ENCODE peak calls at places on chromosome 11, in six cellular contexts. One of them, this sample, is unnamed.

GRCh38 chr11:351411-351810 is 17.9 kb upstream of the B4GALNT4 start:
- DNase-seq in neuronal stem cell: no peak
- DNase-seq in K562: no peak
- DNase-seq in neural progenitor cell: no peak
- DNase-seq in fibroblast of lung: no peak
- DNase-seq in IMR-90: no peak
- DNase-seq in this sample: no peak

GRCh38 chr11:1117970-1118369 is 39.8 kb upstream of the MUC5AC start:
- DNase-seq in K562: no peak
- DNase-seq in neural progenitor cell: no peak
- DNase-seq in IMR-90: no peak
- DNase-seq in neuronal stem cell: no peak
- DNase-seq in fibroblast of lung: no peak
- DNase-seq in this sample: no peak

GRCh38 chr11:119356349-119357031 is 10.0 kb upstream of the MFRP start:
- DNase-seq in neuronal stem cell: peak
- DNase-seq in IMR-90: peak
- DNase-seq in fibroblast of lung: peak
- DNase-seq in K562: peak
- DNase-seq in neural progenitor cell: peak
- DNase-seq in this sample: peak

GRCh38 chr11:125842319-125842948 is 9.3 kb downstream of the PATE4 start:
- DNase-seq in K562: no peak
- DNase-seq in neural progenitor cell: no peak
- DNase-seq in neuronal stem cell: no peak
- DNase-seq in fibroblast of lung: no peak
- DNase-seq in IMR-90: no peak
- DNase-seq in this sample: no peak

GRCh38 chr11:63532150-63532549 is 4.5 kb upstream of the PLAAT4 start:
- DNase-seq in IMR-90: no peak
- DNase-seq in K562: no peak
- DNase-seq in neural progenitor cell: no peak
- DNase-seq in fibroblast of lung: peak
- DNase-seq in neuronal stem cell: no peak
- DNase-seq in this sample: no peak

GRCh38 chr11:14336507-14337503 is 22.2 kb downstream of the RRAS2 start:
- DNase-seq in neural progenitor cell: no peak
- DNase-seq in IMR-90: peak
- DNase-seq in neuronal stem cell: no peak
- DNase-seq in K562: peak
- DNase-seq in fibroblast of lung: peak
- DNase-seq in this sample: no peak

GRCh38 chr11:113045146-113045545 is 83.9 kb downstream of the NCAM1 start:
- DNase-seq in neuronal stem cell: no peak
- DNase-seq in K562: no peak
- DNase-seq in fibroblast of lung: no peak
- DNase-seq in IMR-90: no peak
- DNase-seq in neural progenitor cell: no peak
- DNase-seq in this sample: no peak

GRCh38 chr11:128862913-128863660 is 4.0 kb downstream of the KCNJ1 start:
- DNase-seq in IMR-90: peak
- DNase-seq in K562: no peak
- DNase-seq in neuronal stem cell: no peak
- DNase-seq in neural progenitor cell: no peak
- DNase-seq in fibroblast of lung: peak
- DNase-seq in this sample: no peak

GRCh38 chr11:14539867-14540475 is 19.8 kb upstream of the PSMA1 start:
- DNase-seq in neuronal stem cell: no peak
- DNase-seq in K562: no peak
- DNase-seq in IMR-90: no peak
- DNase-seq in fibroblast of lung: no peak
- DNase-seq in neural progenitor cell: no peak
- DNase-seq in this sample: no peak

GRCh38 chr11:1508491-1508891 is 21.9 kb upstream of the MOB2 start:
- DNase-seq in IMR-90: no peak
- DNase-seq in K562: no peak
- DNase-seq in neuronal stem cell: no peak
- DNase-seq in neural progenitor cell: no peak
- DNase-seq in fibroblast of lung: no peak
- DNase-seq in this sample: no peak

GRCh38 chr11:122105009-122105828 is 10.8 kb downstream of the BLID start:
- DNase-seq in fibroblast of lung: peak
- DNase-seq in IMR-90: no peak
- DNase-seq in neural progenitor cell: peak
- DNase-seq in K562: no peak
- DNase-seq in neuronal stem cell: no peak
- DNase-seq in this sample: no peak

GRCh38 chr11:74726547-74727182 is 4.6 kb downstream of the CHRDL2 start:
- DNase-seq in neural progenitor cell: peak
- DNase-seq in K562: peak
- DNase-seq in fibroblast of lung: peak
- DNase-seq in neuronal stem cell: peak
- DNase-seq in IMR-90: peak
- DNase-seq in this sample: peak

GRCh38 chr11:87301785-87302540 is 264.2 kb downstream of the TMEM135 start:
- DNase-seq in fibroblast of lung: no peak
- DNase-seq in neural progenitor cell: no peak
- DNase-seq in neuronal stem cell: no peak
- DNase-seq in K562: no peak
- DNase-seq in IMR-90: peak
- DNase-seq in this sample: no peak

GRCh38 chr11:44525473-44526252 is 39.8 kb upstream of the CD82 start:
- DNase-seq in neuronal stem cell: no peak
- DNase-seq in fibroblast of lung: no peak
- DNase-seq in K562: no peak
- DNase-seq in neural progenitor cell: no peak
- DNase-seq in IMR-90: no peak
- DNase-seq in this sample: no peak

GRCh38 chr11:84390441-84391078 is 1104.4 kb upstream of the CCDC90B start:
- DNase-seq in K562: no peak
- DNase-seq in fibroblast of lung: peak
- DNase-seq in neuronal stem cell: peak
- DNase-seq in IMR-90: no peak
- DNase-seq in neural progenitor cell: peak
- DNase-seq in this sample: peak

GRCh38 chr11:2515401-2516275 is 70.8 kb downstream of the KCNQ1 start:
- DNase-seq in fibroblast of lung: no peak
- DNase-seq in neuronal stem cell: no peak
- DNase-seq in K562: no peak
- DNase-seq in neural progenitor cell: no peak
- DNase-seq in IMR-90: no peak
- DNase-seq in this sample: no peak

GRCh38 chr11:34840736-34841386 is 75.3 kb downstream of the APIP start:
- DNase-seq in neural progenitor cell: peak
- DNase-seq in fibroblast of lung: peak
- DNase-seq in IMR-90: peak
- DNase-seq in K562: peak
- DNase-seq in neuronal stem cell: no peak
- DNase-seq in this sample: peak

GRCh38 chr11:8070417-8071101 is 10.5 kb upstream of the TUB start:
- DNase-seq in neural progenitor cell: peak
- DNase-seq in fibroblast of lung: peak
- DNase-seq in K562: peak
- DNase-seq in neuronal stem cell: no peak
- DNase-seq in IMR-90: peak
- DNase-seq in this sample: peak

GRCh38 chr11:34262601-34263081 is 95.2 kb downstream of the ABTB2 start:
- DNase-seq in neural progenitor cell: no peak
- DNase-seq in IMR-90: no peak
- DNase-seq in fibroblast of lung: no peak
- DNase-seq in neuronal stem cell: no peak
- DNase-seq in K562: no peak
- DNase-seq in this sample: no peak

GRCh38 chr11:68652683-68653156 is 31.6 kb upstream of the GAL start:
- DNase-seq in K562: no peak
- DNase-seq in neuronal stem cell: no peak
- DNase-seq in IMR-90: no peak
- DNase-seq in fibroblast of lung: no peak
- DNase-seq in neural progenitor cell: no peak
- DNase-seq in this sample: peak

GRCh38 chr11:73931039-73931645 is 19.7 kb upstream of the DNAJB13 start:
- DNase-seq in IMR-90: peak
- DNase-seq in fibroblast of lung: peak
- DNase-seq in neural progenitor cell: peak
- DNase-seq in K562: peak
- DNase-seq in neuronal stem cell: peak
- DNase-seq in this sample: peak

GRCh38 chr11:125233736-125234275 is 69.3 kb downstream of the PKNOX2 start:
- DNase-seq in neuronal stem cell: no peak
- DNase-seq in fibroblast of lung: no peak
- DNase-seq in IMR-90: no peak
- DNase-seq in K562: no peak
- DNase-seq in neural progenitor cell: peak
- DNase-seq in this sample: no peak

GRCh38 chr11:83002047-83002446 is 69.7 kb downstream of the RAB30 start:
- DNase-seq in neural progenitor cell: no peak
- DNase-seq in K562: no peak
- DNase-seq in IMR-90: no peak
- DNase-seq in neuronal stem cell: no peak
- DNase-seq in fibroblast of lung: no peak
- DNase-seq in this sample: no peak

GRCh38 chr11:11973866-11974265 is 34.6 kb downstream of the DKK3 start:
- DNase-seq in neural progenitor cell: no peak
- DNase-seq in neuronal stem cell: no peak
- DNase-seq in fibroblast of lung: peak
- DNase-seq in IMR-90: peak
- DNase-seq in K562: no peak
- DNase-seq in this sample: no peak

GRCh38 chr11:82683029-82683428 is 50.6 kb downstream of the FAM181B start:
- DNase-seq in K562: no peak
- DNase-seq in neuronal stem cell: no peak
- DNase-seq in neural progenitor cell: no peak
- DNase-seq in IMR-90: no peak
- DNase-seq in fibroblast of lung: no peak
- DNase-seq in this sample: peak

GRCh38 chr11:36265793-36266628 is 23.2 kb downstream of the COMMD9 start:
- DNase-seq in K562: peak
- DNase-seq in neuronal stem cell: peak
- DNase-seq in neural progenitor cell: peak
- DNase-seq in fibroblast of lung: peak
- DNase-seq in IMR-90: peak
- DNase-seq in this sample: peak

GRCh38 chr11:15750535-15751297 is 605.6 kb downstream of the SOX6 start:
- DNase-seq in neural progenitor cell: no peak
- DNase-seq in neuronal stem cell: no peak
- DNase-seq in IMR-90: no peak
- DNase-seq in fibroblast of lung: no peak
- DNase-seq in K562: no peak
- DNase-seq in this sample: no peak

DNA sequence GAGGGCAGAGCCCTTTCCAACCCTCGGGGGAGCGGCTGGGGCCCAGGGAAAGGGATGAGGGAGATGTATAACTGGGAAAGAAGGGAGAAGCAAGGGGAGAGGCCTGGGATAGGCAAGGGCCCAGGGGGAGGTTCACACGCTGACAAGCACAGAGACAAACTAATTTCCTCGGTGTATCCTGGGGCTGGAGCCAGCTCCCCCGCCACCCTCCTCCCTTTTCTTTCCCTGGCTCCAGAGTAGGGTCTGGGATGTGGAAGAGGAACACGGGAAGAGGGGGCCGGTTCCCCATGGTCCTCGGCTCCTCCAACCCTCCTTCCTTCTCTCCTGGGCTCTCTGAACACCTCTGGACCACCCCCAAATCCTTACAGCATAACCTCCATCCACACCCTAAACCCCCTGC is 6.9 kb downstream of the CLCF1 start:
- DNase-seq in IMR-90: no peak
- DNase-seq in fibroblast of lung: no peak
- DNase-seq in K562: no peak
- DNase-seq in neuronal stem cell: no peak
- DNase-seq in neural progenitor cell: no peak
- DNase-seq in this sample: no peak
- H3K4me3 ChIP-seq in IMR-90: no peak
- H3K4me3 ChIP-seq in fibroblast of lung: no peak
- H3K4me3 ChIP-seq in K562: no peak
- H3K4me3 ChIP-seq in neuronal stem cell: no peak
- H3K4me3 ChIP-seq in neural progenitor cell: no peak
- H3K4me3 ChIP-seq in this sample: no peak

DNA sequence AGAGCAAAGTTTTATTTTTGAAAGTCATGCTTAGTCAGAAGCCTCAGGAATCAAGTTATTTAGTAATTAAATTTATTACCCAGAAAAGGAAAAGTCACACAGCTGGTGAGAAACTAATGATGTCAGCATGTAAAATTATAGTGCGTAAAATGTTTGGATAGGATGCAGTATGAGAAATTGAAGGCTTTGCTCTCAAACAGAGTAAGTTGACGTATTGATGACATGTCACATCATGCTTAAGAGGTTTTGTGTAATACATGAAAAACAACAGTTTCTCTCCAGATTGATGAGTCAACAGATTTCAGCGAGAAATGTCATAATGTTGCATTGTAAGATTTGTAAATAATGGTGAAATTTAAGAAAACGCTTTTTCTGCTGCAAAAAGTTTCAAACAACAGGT is 769.8 kb downstream of the METTL15 start:
- DNase-seq in IMR-90: peak
- DNase-seq in neuronal stem cell: no peak
- DNase-seq in neural progenitor cell: no peak
- DNase-seq in K562: no peak
- DNase-seq in fibroblast of lung: peak
- DNase-seq in this sample: no peak
- H3K9ac ChIP-seq in IMR-90: no peak
- H3K9ac ChIP-seq in neuronal stem cell: no peak
- H3K9ac ChIP-seq in neural progenitor cell: no peak
- H3K9ac ChIP-seq in K562: no peak
- H3K9ac ChIP-seq in fibroblast of lung: no peak
- H3K9ac ChIP-seq in this sample: no peak

GRCh38 chr11:109857637-109858036 is 235.6 kb upstream of the ZC3H12C start:
- DNase-seq in fibroblast of lung: no peak
- DNase-seq in IMR-90: no peak
- DNase-seq in neural progenitor cell: no peak
- DNase-seq in neuronal stem cell: no peak
- DNase-seq in K562: no peak
- DNase-seq in this sample: no peak
- H3K4me3 ChIP-seq in fibroblast of lung: no peak
- H3K4me3 ChIP-seq in IMR-90: no peak
- H3K4me3 ChIP-seq in neural progenitor cell: no peak
- H3K4me3 ChIP-seq in neuronal stem cell: no peak
- H3K4me3 ChIP-seq in K562: no peak
- H3K4me3 ChIP-seq in this sample: no peak

GRCh38 chr11:120400564-120401364 is 64.6 kb downstream of the ARHGEF12 start:
- DNase-seq in neuronal stem cell: no peak
- DNase-seq in IMR-90: peak
- DNase-seq in neural progenitor cell: no peak
- DNase-seq in K562: no peak
- DNase-seq in fibroblast of lung: peak
- DNase-seq in this sample: no peak

GRCh38 chr11:120399312-120399711 is 63.1 kb downstream of the ARHGEF12 start:
- DNase-seq in neural progenitor cell: no peak
- DNase-seq in K562: no peak
- DNase-seq in fibroblast of lung: peak
- DNase-seq in neuronal stem cell: no peak
- DNase-seq in IMR-90: no peak
- DNase-seq in this sample: no peak

GRCh38 chr11:120403966-120404365 is 67.8 kb downstream of the ARHGEF12 start:
- DNase-seq in neuronal stem cell: no peak
- DNase-seq in fibroblast of lung: no peak
- DNase-seq in K562: no peak
- DNase-seq in neural progenitor cell: no peak
- DNase-seq in IMR-90: no peak
- DNase-seq in this sample: no peak

GRCh38 chr11:120404495-120404894 is 68.3 kb downstream of the ARHGEF12 start:
- DNase-seq in K562: no peak
- DNase-seq in IMR-90: no peak
- DNase-seq in neuronal stem cell: no peak
- DNase-seq in neural progenitor cell: peak
- DNase-seq in fibroblast of lung: no peak
- DNase-seq in this sample: no peak

GRCh38 chr11:120401506-120401905 is 65.3 kb downstream of the ARHGEF12 start:
- DNase-seq in K562: no peak
- DNase-seq in fibroblast of lung: peak
- DNase-seq in IMR-90: no peak
- DNase-seq in neuronal stem cell: no peak
- DNase-seq in neural progenitor cell: no peak
- DNase-seq in this sample: no peak
- H3K9ac ChIP-seq in K562: no peak
- H3K9ac ChIP-seq in fibroblast of lung: no peak
- H3K9ac ChIP-seq in IMR-90: no peak
- H3K9ac ChIP-seq in neuronal stem cell: no peak
- H3K9ac ChIP-seq in neural progenitor cell: no peak
- H3K9ac ChIP-seq in this sample: no peak